ENCODE peak calls at places on chromosomes 13 and 19, in four cellular contexts. One of them, this sample, is unnamed.

GRCh38 chr13:79604752-79605151 is 123.8 kb downstream of the NDFIP2 start:
- DNase-seq in HCT116: no peak
- DNase-seq in H1: no peak
- DNase-seq in K562: no peak
- DNase-seq in this sample: no peak

GRCh38 chr13:114173753-114174152 is 5.3 kb upstream of the CFAP97D2 start:
- DNase-seq in K562: no peak
- DNase-seq in HCT116: no peak
- DNase-seq in H1: no peak
- DNase-seq in this sample: no peak

GRCh38 chr19:13781547-13781946 is 7.3 kb downstream of the C19orf53 start:
- DNase-seq in H1: peak
- DNase-seq in HCT116: peak
- DNase-seq in K562: peak
- DNase-seq in this sample: no peak

GRCh38 chr19:16496613-16496983 is 404 bp downstream of the C19orf44 start:
- DNase-seq in H1: peak
- DNase-seq in K562: no peak
- DNase-seq in HCT116: no peak
- DNase-seq in this sample: peak

GRCh38 chr13:77737583-77738200 is 40.2 kb downstream of the SLAIN1 start:
- DNase-seq in H1: no peak
- DNase-seq in K562: no peak
- DNase-seq in HCT116: no peak
- DNase-seq in this sample: no peak

GRCh38 chr19:10510301-10510802 is 6.9 kb downstream of the S1PR5 start:
- DNase-seq in HCT116: no peak
- DNase-seq in H1: peak
- DNase-seq in K562: peak
- DNase-seq in this sample: no peak

GRCh38 chr19:17107546-17108452 is 32.2 kb downstream of the MYO9B start:
- DNase-seq in HCT116: peak
- DNase-seq in K562: no peak
- DNase-seq in H1: no peak
- DNase-seq in this sample: no peak

GRCh38 chr13:34127523-34127922 is 309.6 kb downstream of the RFC3 start:
- DNase-seq in K562: no peak
- DNase-seq in HCT116: no peak
- DNase-seq in H1: no peak
- DNase-seq in this sample: no peak

GRCh38 chr13:65461590-65461989 is 1768.5 kb downstream of the PCDH9 start:
- DNase-seq in H1: peak
- DNase-seq in K562: no peak
- DNase-seq in HCT116: no peak
- DNase-seq in this sample: no peak

GRCh38 chr19:29680447-29680846 is 15.2 kb downstream of the PLEKHF1 start:
- DNase-seq in HCT116: no peak
- DNase-seq in H1: no peak
- DNase-seq in K562: no peak
- DNase-seq in this sample: no peak

GRCh38 chr19:2176336-2176994 is 12.7 kb downstream of the DOT1L start:
- DNase-seq in HCT116: no peak
- DNase-seq in K562: no peak
- DNase-seq in H1: no peak
- DNase-seq in this sample: no peak

GRCh38 chr13:79404985-79405384 is 1.1 kb downstream of the RBM26 start:
- DNase-seq in HCT116: no peak
- DNase-seq in K562: no peak
- DNase-seq in H1: no peak
- DNase-seq in this sample: no peak

GRCh38 chr19:32166238-32166637 is 179.2 kb upstream of the ZNF507 start:
- DNase-seq in HCT116: no peak
- DNase-seq in K562: no peak
- DNase-seq in H1: peak
- DNase-seq in this sample: no peak

GRCh38 chr19:16851031-16851712 is 22.0 kb downstream of the SIN3B start:
- DNase-seq in H1: no peak
- DNase-seq in HCT116: no peak
- DNase-seq in K562: no peak
- DNase-seq in this sample: no peak

GRCh38 chr13:79079351-79079839 is 326.7 kb downstream of the RBM26 start:
- DNase-seq in H1: no peak
- DNase-seq in K562: no peak
- DNase-seq in HCT116: no peak
- DNase-seq in this sample: no peak

GRCh38 chr13:79837741-79838450 is 356.9 kb downstream of the NDFIP2 start:
- DNase-seq in H1: no peak
- DNase-seq in K562: no peak
- DNase-seq in HCT116: no peak
- DNase-seq in this sample: no peak

DNA sequence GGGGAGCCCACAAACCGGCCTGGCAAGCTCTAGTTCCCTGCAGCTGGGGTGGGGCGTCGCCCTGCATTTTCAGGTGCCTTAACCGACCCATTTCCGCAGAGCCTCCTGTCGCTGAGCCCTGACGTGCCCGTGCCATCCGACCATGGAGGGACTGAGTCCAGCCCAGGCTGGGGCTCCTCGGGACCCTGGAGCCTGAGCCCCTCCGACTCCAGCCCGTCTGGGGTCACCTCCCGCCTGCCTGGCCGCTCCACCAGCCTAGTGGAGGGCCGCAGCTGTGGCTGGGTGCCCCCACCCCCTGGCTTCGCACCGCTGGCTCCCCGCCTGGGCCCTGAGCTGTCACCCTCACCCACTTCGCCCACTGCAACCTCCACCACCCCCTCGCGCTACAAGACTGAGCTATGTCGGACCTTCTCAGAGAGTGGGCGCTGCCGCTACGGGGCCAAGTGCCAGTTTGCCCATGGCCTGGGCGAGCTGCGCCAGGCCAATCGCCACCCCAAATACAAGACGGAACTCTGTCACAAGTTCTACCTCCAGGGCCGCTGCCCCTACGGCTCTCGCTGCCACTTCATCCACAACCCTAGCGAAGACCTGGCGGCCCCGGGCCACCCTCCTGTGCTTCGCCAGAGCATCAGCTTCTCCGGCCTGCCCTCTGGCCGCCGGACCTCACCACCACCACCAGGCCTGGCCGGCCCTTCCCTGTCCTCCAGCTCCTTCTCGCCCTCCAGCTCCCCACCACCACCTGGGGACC is 1.2 kb downstream of the ZFP36 start:
- DNase-seq in H1: peak
- DNase-seq in HCT116: no peak
- DNase-seq in K562: no peak
- DNase-seq in this sample: peak
- TF ChIP-seq JUND in H1: no peak
- TF ChIP-seq JUND in HCT116: no peak
- TF ChIP-seq JUND in K562: no peak
- TF ChIP-seq JUND in this sample: no peak

GRCh38 chr19:50377051-50377441 is 789 bp downstream of the NR1H2 start:
- DNase-seq in K562: peak
- DNase-seq in HCT116: peak
- DNase-seq in H1: peak
- DNase-seq in this sample: no peak
- TF ChIP-seq JUND in K562: no peak
- TF ChIP-seq JUND in HCT116: no peak
- TF ChIP-seq JUND in H1: no peak
- TF ChIP-seq JUND in this sample: no peak

GRCh38 chr19:46373573-46374359 is 26.9 kb downstream of the PPP5C start:
- DNase-seq in HCT116: no peak
- DNase-seq in H1: peak
- DNase-seq in K562: no peak
- DNase-seq in this sample: peak
- TF ChIP-seq JUND in HCT116: no peak
- TF ChIP-seq JUND in H1: no peak
- TF ChIP-seq JUND in K562: no peak
- TF ChIP-seq JUND in this sample: no peak

DNA sequence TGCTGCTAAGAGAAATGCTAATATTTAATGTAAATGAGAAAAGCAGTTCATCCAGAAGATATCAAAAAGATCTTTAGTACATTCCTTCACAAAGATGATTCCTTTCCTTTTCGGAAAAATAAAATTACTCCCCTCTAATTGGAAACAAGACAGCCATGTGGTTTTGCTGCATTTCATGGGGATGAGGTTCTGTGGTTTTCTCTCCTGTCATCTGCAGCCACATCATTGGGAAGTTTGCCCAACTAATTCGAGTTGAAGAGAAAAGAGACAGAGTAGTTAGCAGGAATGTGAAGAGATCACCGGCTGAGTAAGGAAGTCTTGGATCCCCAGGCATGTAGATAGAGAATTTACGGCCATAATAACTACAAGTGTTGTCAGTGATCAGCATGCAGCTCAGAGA is 122.1 kb downstream of the CYSLTR2 start:
- DNase-seq in K562: no peak
- DNase-seq in H1: no peak
- DNase-seq in HCT116: no peak
- DNase-seq in this sample: no peak
- TF ChIP-seq JUND in K562: no peak
- TF ChIP-seq JUND in H1: no peak
- TF ChIP-seq JUND in HCT116: no peak
- TF ChIP-seq JUND in this sample: no peak

GRCh38 chr13:105847532-105848295 is 687.7 kb downstream of the EFNB2 start:
- DNase-seq in HCT116: no peak
- DNase-seq in K562: no peak
- DNase-seq in H1: no peak
- DNase-seq in this sample: peak
- TF ChIP-seq JUND in HCT116: no peak
- TF ChIP-seq JUND in K562: no peak
- TF ChIP-seq JUND in H1: no peak
- TF ChIP-seq JUND in this sample: no peak

GRCh38 chr19:7346488-7346971 is 2.2 kb upstream of the ARHGEF18 start:
- DNase-seq in HCT116: no peak
- DNase-seq in K562: no peak
- DNase-seq in H1: no peak
- DNase-seq in this sample: no peak

GRCh38 chr19:7351861-7352260 is 3.1 kb downstream of the ARHGEF18 start:
- DNase-seq in H1: no peak
- DNase-seq in K562: no peak
- DNase-seq in HCT116: no peak
- DNase-seq in this sample: no peak

GRCh38 chr19:7349231-7349591 is 474 bp downstream of the ARHGEF18 start:
- DNase-seq in HCT116: no peak
- DNase-seq in H1: no peak
- DNase-seq in K562: no peak
- DNase-seq in this sample: no peak

GRCh38 chr19:7348587-7349230 is at the start of gene ARHGEF18:
- DNase-seq in H1: no peak
- DNase-seq in K562: no peak
- DNase-seq in HCT116: no peak
- DNase-seq in this sample: no peak

DNA sequence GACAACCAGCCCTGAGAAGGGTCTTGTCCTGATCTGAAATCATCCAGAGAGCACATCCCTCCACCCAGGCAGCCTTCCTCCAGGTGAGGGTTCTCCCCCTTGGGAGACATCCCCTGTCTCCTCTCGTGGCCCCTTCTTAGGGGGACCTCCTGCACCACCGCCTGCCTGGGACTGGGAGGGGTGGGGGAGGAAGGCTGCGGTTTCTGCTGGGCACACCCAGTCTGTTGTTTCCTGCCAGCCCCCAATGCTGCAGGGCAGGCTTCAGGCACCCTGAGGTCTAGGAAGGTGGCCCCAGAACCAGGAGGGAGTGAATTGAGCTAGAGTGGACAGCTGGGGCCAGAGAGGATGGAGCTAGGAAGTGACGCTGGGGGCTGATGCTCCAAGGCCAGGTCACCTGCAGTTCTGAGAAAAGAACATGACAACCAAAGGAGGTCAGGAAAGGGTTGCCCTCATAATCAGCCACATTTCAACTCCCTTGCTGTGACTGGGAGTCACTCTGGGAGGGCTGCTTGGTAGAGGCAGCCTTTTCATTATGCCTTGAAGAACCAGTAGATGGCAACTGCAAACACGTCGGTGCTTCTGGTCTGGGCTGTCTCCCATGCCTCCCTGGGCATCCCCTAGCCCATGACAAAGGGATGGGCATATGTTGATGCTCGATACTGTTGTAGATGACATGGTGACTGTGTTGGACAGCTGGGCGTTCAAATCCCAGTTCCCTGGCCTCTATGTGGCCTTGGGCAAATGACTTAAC is 1.4 kb downstream of the ARHGEF18 start:
- DNase-seq in K562: no peak
- DNase-seq in HCT116: no peak
- DNase-seq in H1: no peak
- DNase-seq in this sample: no peak
- TF ChIP-seq JUND in K562: no peak
- TF ChIP-seq JUND in HCT116: no peak
- TF ChIP-seq JUND in H1: no peak
- TF ChIP-seq JUND in this sample: no peak

DNA sequence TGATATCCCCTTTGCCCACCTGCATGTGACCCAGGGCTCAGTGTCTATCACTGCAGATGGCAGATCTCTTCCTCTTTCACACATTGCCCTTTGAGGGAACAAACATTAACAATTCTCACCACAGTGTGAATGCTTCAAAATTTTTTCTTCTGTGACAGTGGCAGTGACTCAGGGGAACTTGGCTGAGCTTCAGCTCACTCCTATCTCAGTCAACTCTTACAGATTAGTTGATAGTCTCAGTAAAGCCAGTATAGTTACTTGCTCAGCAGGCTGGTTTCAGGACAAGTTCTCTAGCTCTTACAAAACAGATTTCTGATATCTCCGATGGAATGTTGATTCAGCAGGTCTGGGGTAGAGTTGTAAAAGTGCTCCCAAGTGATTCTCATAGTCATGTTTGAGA is 166.9 kb downstream of the DLEU7 start:
- DNase-seq in H1: no peak
- DNase-seq in HCT116: no peak
- DNase-seq in K562: no peak
- DNase-seq in this sample: peak
- TF ChIP-seq JUND in H1: no peak
- TF ChIP-seq JUND in HCT116: no peak
- TF ChIP-seq JUND in K562: peak
- TF ChIP-seq JUND in this sample: no peak

This sample was measured in T47D.